ENCODE peak calls at places on chromosomes 2 and 18, in five cellular contexts. E is cardiac muscle cell, G is transverse colon, W is cardiac fibroblast, I is prostate gland. D is an unnamed sample.

GRCh38 chr2:165863816-165864221 is 69.8 kb upstream of the GALNT3 start:
- DNase-seq in E (no peak), G (no peak), W (no peak), I (no peak), D (no peak)

GRCh38 chr2:43027496-43027895 is 198.9 kb downstream of the ZFP36L2 start:
- DNase-seq in E (no peak), G (no peak), W (no peak), I (no peak), D (no peak)

GRCh38 chr2:200968162-200968561 is 4.7 kb upstream of the ORC2 start:
- DNase-seq in E (no peak), G (peak), W (no peak), I (no peak), D (no peak)

GRCh38 chr2:159226059-159226461 is 60.4 kb downstream of the WDSUB1 start:
- DNase-seq in E (no peak), G (no peak), W (peak), I (no peak), D (no peak)

GRCh38 chr2:238108423-238109201 is 8.5 kb downstream of the ESPNL start:
- DNase-seq in E (peak), G (peak), W (no peak), I (no peak), D (no peak)

GRCh38 chr2:26251893-26252292 is 7.2 kb downstream of the HADHB start:
- DNase-seq in E (peak), G (no peak), W (peak), I (peak), D (no peak)

GRCh38 chr2:135473567-135473966 is 57.5 kb downstream of the ZRANB3 start:
- DNase-seq in E (peak), G (no peak), W (peak), I (no peak), D (peak)

GRCh38 chr2:45918816-45919655 is 267.6 kb downstream of the PRKCE start:
- DNase-seq in E (no peak), G (no peak), W (no peak), I (no peak), D (no peak)

GRCh38 chr2:33240178-33240577 is 236.3 kb upstream of the RASGRP3 start:
- DNase-seq in E (no peak), G (no peak), W (peak), I (no peak), D (no peak)

GRCh38 chr2:52659536-52659935 is 1108.1 kb upstream of the CHAC2 start:
- DNase-seq in E (no peak), G (no peak), W (no peak), I (no peak), D (no peak)

GRCh38 chr2:86221066-86221684 is 21.9 kb downstream of the MRPL35 start:
- DNase-seq in E (peak), G (peak), W (peak), I (no peak), D (no peak)

GRCh38 chr2:199692489-199692888 is 158.5 kb downstream of the FTCDNL1 start:
- DNase-seq in E (peak), G (peak), W (no peak), I (no peak), D (peak)

GRCh38 chr2:47309952-47310800 is 92.8 kb upstream of the MSH2 start:
- DNase-seq in E (no peak), G (peak), W (peak), I (no peak), D (no peak)

GRCh38 chr2:71879509-71880184 is 268.0 kb downstream of the CYP26B1 start:
- DNase-seq in E (no peak), G (no peak), W (peak), I (no peak), D (no peak)

GRCh38 chr2:109318150-109318948 is 189.3 kb downstream of the SH3RF3 start:
- DNase-seq in E (no peak), G (peak), W (peak), I (peak), D (no peak)

GRCh38 chr2:190050001-190050400 is 12.5 kb downstream of the MSTN start:
- DNase-seq in E (peak), G (no peak), W (no peak), I (no peak), D (no peak)

GRCh38 chr18:7333163-7333562 is 102.3 kb downstream of the LRRC30 start:
- DNase-seq in E (no peak), G (no peak), W (no peak), I (no peak), D (no peak)

GRCh38 chr18:63444567-63444966 is 22.3 kb upstream of the VPS4B start:
- DNase-seq in E (no peak), G (no peak), W (peak), I (no peak), D (no peak)

GRCh38 chr2:25590921-25591505 is 82.4 kb downstream of the DTNB start:
- DNase-seq in E (no peak), G (no peak), W (no peak), I (no peak), D (no peak)

GRCh38 chr2:229591611-229592010 is 122.7 kb downstream of the DNER start:
- DNase-seq in E (no peak), G (no peak), W (no peak), I (no peak), D (no peak)

GRCh38 chr2:30147196-30147714 is 448 bp downstream of the YPEL5 start:
- DNase-seq in E (peak), G (no peak), W (no peak), I (no peak), D (no peak)

GRCh38 chr18:54647176-54647575 is 56.1 kb downstream of the DYNAP start:
- DNase-seq in E (peak), G (peak), W (peak), I (peak), D (no peak)
- TF ChIP-seq CTCF in E (peak), G (no peak), W (peak), I (no peak), D (peak)

GRCh38 chr2:240182476-240182875 is 42.0 kb upstream of the OTOS start:
- DNase-seq in E (no peak), G (no peak), W (no peak), I (no peak), D (no peak)

GRCh38 chr2:240179941-240180666 is 39.6 kb upstream of the OTOS start:
- DNase-seq in E (no peak), G (no peak), W (no peak), I (no peak), D (no peak)

GRCh38 chr2:240182001-240182400 is 41.5 kb upstream of the OTOS start:
- DNase-seq in E (no peak), G (no peak), W (no peak), I (no peak), D (no peak)

GRCh38 chr2:240179186-240179815 is 38.8 kb upstream of the OTOS start:
- DNase-seq in E (no peak), G (no peak), W (no peak), I (no peak), D (no peak)

GRCh38 chr2:240178564-240178963 is 38.1 kb upstream of the OTOS start:
- DNase-seq in E (no peak), G (no peak), W (no peak), I (no peak), D (no peak)
- TF ChIP-seq CTCF in E (no peak), G (no peak), W (no peak), I (no peak), D (no peak)

DNA sequence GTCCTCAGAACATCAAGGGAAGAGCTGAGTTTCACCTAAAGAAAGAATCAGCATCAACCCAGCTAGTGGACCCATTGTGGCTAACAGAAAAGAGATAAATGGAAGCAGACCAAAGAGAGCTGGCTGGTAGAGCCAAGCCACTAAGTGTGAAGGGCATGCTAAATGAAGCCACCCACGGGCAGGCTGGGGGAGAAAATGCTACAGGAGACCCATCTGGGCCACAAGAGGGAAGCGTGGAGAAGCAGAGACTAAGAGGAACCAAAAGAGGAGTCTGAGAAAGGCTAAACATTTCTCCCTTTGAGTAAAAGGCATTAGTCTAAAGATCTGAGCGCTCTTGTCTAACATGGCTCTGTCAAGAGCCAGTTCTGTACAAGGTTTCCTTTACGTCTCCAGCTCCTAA is 15.8 kb downstream of the CWC22 start:
- DNase-seq in E (no peak), G (no peak), W (peak), I (no peak), D (no peak)
- TF ChIP-seq CTCF in E (no peak), G (no peak), W (peak), I (no peak), D (peak)

DNA sequence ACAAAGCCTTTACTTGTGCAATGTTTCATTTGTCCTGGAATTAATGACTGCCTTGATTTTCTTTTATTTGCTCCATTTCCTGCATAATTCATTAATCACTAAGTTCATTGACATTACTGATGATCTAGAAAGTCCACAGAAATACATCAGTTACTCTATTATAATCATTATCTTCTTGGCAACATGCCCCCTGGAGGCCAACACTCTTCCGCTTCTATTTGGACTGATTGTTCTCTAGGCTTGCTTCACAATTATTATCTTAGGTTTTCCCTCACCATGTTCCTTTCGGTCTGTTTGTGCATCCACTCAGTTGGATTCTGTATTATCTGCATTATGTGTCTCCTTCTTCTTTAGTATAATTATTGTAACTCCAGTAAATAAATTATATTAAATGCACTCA is 461.0 kb upstream of the CDH2 start:
- DNase-seq in E (no peak), G (no peak), W (peak), I (no peak), D (no peak)
- TF ChIP-seq CTCF in E (no peak), G (no peak), W (no peak), I (no peak), D (no peak)

GRCh38 chr18:79875931-79876461 is 75.5 kb downstream of the SLC66A2 start:
- DNase-seq in E (no peak), G (no peak), W (no peak), I (no peak), D (no peak)

GRCh38 chr18:79878741-79879358 is 72.6 kb downstream of the SLC66A2 start:
- DNase-seq in E (no peak), G (no peak), W (no peak), I (no peak), D (no peak)

GRCh38 chr18:79876497-79876896 is 75.0 kb downstream of the SLC66A2 start:
- DNase-seq in E (no peak), G (no peak), W (no peak), I (no peak), D (no peak)

GRCh38 chr18:79875531-79875919 is 75.9 kb downstream of the SLC66A2 start:
- DNase-seq in E (no peak), G (no peak), W (no peak), I (no peak), D (no peak)

GRCh38 chr18:79877163-79878091 is 74.0 kb downstream of the SLC66A2 start:
- DNase-seq in E (peak), G (no peak), W (no peak), I (no peak), D (no peak)
- TF ChIP-seq CTCF in E (no peak), G (no peak), W (no peak), I (no peak), D (no peak)